ENCODE peak calls at places on chromosomes 16 and 17, in six cellular contexts. I, C, G, F, A and L are unnamed samples.

GRCh38 chr17:68288804-68289203 is 2.1 kb downstream of the SLC16A6 start:
- DNase-seq in I (no peak), C (peak; percentile 11), G (no peak), F (peak; percentile 43), A (no peak), L (no peak)

GRCh38 chr17:77489239-77489897 is 348.6 kb downstream of the SEC14L1 start:
- DNase-seq in I (no peak), C (no peak), G (no peak), F (no peak), A (no peak), L (peak; percentile 21)

GRCh38 chr17:63838586-63839184 is 3.8 kb downstream of the SMARCD2 start:
- DNase-seq in I (no peak), C (peak; percentile 82), G (no peak), F (no peak), A (no peak), L (peak; percentile 84)

GRCh38 chr16:89565256-89565505 is 4.7 kb downstream of the RPL13 start:
- DNase-seq in I (no peak), C (peak; percentile 60), G (no peak), F (no peak), A (no peak), L (no peak)

GRCh38 chr16:27704252-27704651 is 154.3 kb downstream of the KATNIP start:
- DNase-seq in I (no peak), C (no peak), G (no peak), F (no peak), A (no peak), L (no peak)

GRCh38 chr17:29918922-29919856 is 10.8 kb downstream of the SSH2 start:
- DNase-seq in I (no peak), C (no peak), G (no peak), F (no peak), A (no peak), L (no peak)

GRCh38 chr17:1108810-1109605 is 70.8 kb downstream of the ABR start:
- DNase-seq in I (peak; percentile 50), C (peak; percentile 67), G (no peak), F (peak; percentile 74), A (peak; percentile 30), L (peak; percentile 80)

GRCh38 chr16:68486671-68487495 is 38.6 kb upstream of the SMPD3 start:
- DNase-seq in I (no peak), C (peak; percentile 49), G (no peak), F (no peak), A (no peak), L (no peak)

GRCh38 chr16:74501484-74502479 is 80.5 kb upstream of the CLEC18B start:
- DNase-seq in I (no peak), C (no peak), G (no peak), F (no peak), A (no peak), L (no peak)

GRCh38 chr16:77760800-77761199 is 27.6 kb upstream of the VAT1L start:
- DNase-seq in I (no peak), C (no peak), G (no peak), F (no peak), A (no peak), L (no peak)